ENCODE peak calls at places on chromosomes 11 and 22, in seven cellular contexts. One of them, this sample, is unnamed.
A peak's percentile ranks its signal among the peaks of the same experiment; 100 is the strongest.

GRCh38 chr11:45801723-45802315 is 3.1 kb upstream of the SLC35C1 start:
- DNase-seq in trophoblast cell: no peak
- DNase-seq in mesenchymal stem cell: no peak
- DNase-seq in IMR-90: no peak
- DNase-seq in H1: peak; percentile 19
- DNase-seq in H9: no peak
- DNase-seq in mesendoderm: no peak
- DNase-seq in this sample: no peak

GRCh38 chr11:78339483-78339882 is 78.1 kb downstream of the GAB2 start:
- DNase-seq in H9: no peak
- DNase-seq in trophoblast cell: no peak
- DNase-seq in mesenchymal stem cell: no peak
- DNase-seq in H1: no peak
- DNase-seq in mesendoderm: no peak
- DNase-seq in IMR-90: no peak
- DNase-seq in this sample: no peak

GRCh38 chr11:75349540-75350116 is 1.8 kb downstream of the ARRB1 start:
- DNase-seq in mesendoderm: peak; percentile 88
- DNase-seq in IMR-90: no peak
- DNase-seq in H1: no peak
- DNase-seq in trophoblast cell: no peak
- DNase-seq in mesenchymal stem cell: peak; percentile 46
- DNase-seq in H9: peak; percentile 34
- DNase-seq in this sample: peak; percentile 52

GRCh38 chr22:35337932-35338331 is 38.2 kb downstream of the TOM1 start:
- DNase-seq in mesenchymal stem cell: no peak
- DNase-seq in H9: peak; percentile 48
- DNase-seq in H1: no peak
- DNase-seq in trophoblast cell: no peak
- DNase-seq in mesendoderm: peak; percentile 53
- DNase-seq in IMR-90: no peak
- DNase-seq in this sample: no peak

GRCh38 chr11:44596541-44597276 is 31.2 kb downstream of the CD82 start:
- DNase-seq in H1: no peak
- DNase-seq in H9: no peak
- DNase-seq in mesenchymal stem cell: no peak
- DNase-seq in IMR-90: no peak
- DNase-seq in mesendoderm: peak; percentile 13
- DNase-seq in trophoblast cell: no peak
- DNase-seq in this sample: no peak

GRCh38 chr11:67404515-67405195 is 772 bp downstream of the TBC1D10C start:
- DNase-seq in H9: no peak
- DNase-seq in mesendoderm: no peak
- DNase-seq in mesenchymal stem cell: no peak
- DNase-seq in IMR-90: no peak
- DNase-seq in trophoblast cell: no peak
- DNase-seq in H1: no peak
- DNase-seq in this sample: no peak

GRCh38 chr11:116976941-116977570 is 121.2 kb downstream of the SIK3 start:
- DNase-seq in mesendoderm: peak; percentile 43
- DNase-seq in H9: no peak
- DNase-seq in H1: no peak
- DNase-seq in IMR-90: no peak
- DNase-seq in trophoblast cell: no peak
- DNase-seq in mesenchymal stem cell: no peak
- DNase-seq in this sample: no peak

GRCh38 chr22:26884921-26885320 is 227.5 kb downstream of the MIAT start:
- DNase-seq in trophoblast cell: no peak
- DNase-seq in mesendoderm: no peak
- DNase-seq in H1: peak; percentile 32
- DNase-seq in mesenchymal stem cell: no peak
- DNase-seq in H9: no peak
- DNase-seq in IMR-90: no peak
- DNase-seq in this sample: no peak

GRCh38 chr11:112310414-112310813 is 49.8 kb upstream of the PLET1 start:
- DNase-seq in IMR-90: peak; percentile 70
- DNase-seq in H9: no peak
- DNase-seq in mesendoderm: no peak
- DNase-seq in trophoblast cell: no peak
- DNase-seq in H1: no peak
- DNase-seq in mesenchymal stem cell: peak; percentile 32
- DNase-seq in this sample: no peak

GRCh38 chr11:77669848-77670511 is 32.4 kb upstream of the CLNS1A start:
- DNase-seq in trophoblast cell: no peak
- DNase-seq in H9: no peak
- DNase-seq in mesendoderm: no peak
- DNase-seq in H1: no peak
- DNase-seq in IMR-90: peak; percentile 68
- DNase-seq in mesenchymal stem cell: peak; percentile 6
- DNase-seq in this sample: no peak

GRCh38 chr22:41862530-41863266 is 29.8 kb downstream of the SREBF2 start:
- DNase-seq in H1: no peak
- DNase-seq in mesenchymal stem cell: peak; percentile 59
- DNase-seq in IMR-90: peak; percentile 25
- DNase-seq in trophoblast cell: no peak
- DNase-seq in mesendoderm: no peak
- DNase-seq in H9: no peak
- DNase-seq in this sample: no peak

GRCh38 chr22:49514656-49515055 is 313.0 kb downstream of the BRD1 start:
- DNase-seq in mesendoderm: no peak
- DNase-seq in IMR-90: no peak
- DNase-seq in mesenchymal stem cell: no peak
- DNase-seq in H9: peak; percentile 19
- DNase-seq in H1: no peak
- DNase-seq in trophoblast cell: no peak
- DNase-seq in this sample: peak; percentile 44

GRCh38 chr11:99973993-99974392 is 713.1 kb upstream of the ARHGAP42 start:
- DNase-seq in trophoblast cell: peak; percentile 4
- DNase-seq in H1: no peak
- DNase-seq in mesendoderm: peak; percentile 47
- DNase-seq in H9: no peak
- DNase-seq in mesenchymal stem cell: no peak
- DNase-seq in IMR-90: no peak
- DNase-seq in this sample: no peak

GRCh38 chr11:134802598-134802997 is 390.6 kb upstream of the B3GAT1 start:
- DNase-seq in H1: no peak
- DNase-seq in mesenchymal stem cell: no peak
- DNase-seq in trophoblast cell: no peak
- DNase-seq in mesendoderm: no peak
- DNase-seq in IMR-90: no peak
- DNase-seq in H9: no peak
- DNase-seq in this sample: no peak

GRCh38 chr22:44739024-44739423 is 13.4 kb upstream of the ARHGAP8 start:
- DNase-seq in H1: no peak
- DNase-seq in mesendoderm: no peak
- DNase-seq in H9: no peak
- DNase-seq in mesenchymal stem cell: no peak
- DNase-seq in IMR-90: no peak
- DNase-seq in trophoblast cell: no peak
- DNase-seq in this sample: no peak

GRCh38 chr11:10274726-10275125 is 19.3 kb downstream of the SBF2 start:
- DNase-seq in H1: no peak
- DNase-seq in trophoblast cell: peak; percentile 62
- DNase-seq in mesenchymal stem cell: no peak
- DNase-seq in mesendoderm: no peak
- DNase-seq in H9: no peak
- DNase-seq in IMR-90: no peak
- DNase-seq in this sample: no peak

GRCh38 chr11:113006916-113007445 is 45.8 kb downstream of the NCAM1 start:
- DNase-seq in trophoblast cell: no peak
- DNase-seq in mesenchymal stem cell: no peak
- DNase-seq in H1: no peak
- DNase-seq in H9: no peak
- DNase-seq in IMR-90: no peak
- DNase-seq in mesendoderm: no peak
- DNase-seq in this sample: peak; percentile 43

GRCh38 chr22:48921411-48921903 is 906.2 kb downstream of the BRD1 start:
- DNase-seq in H9: no peak
- DNase-seq in mesenchymal stem cell: no peak
- DNase-seq in H1: no peak
- DNase-seq in IMR-90: no peak
- DNase-seq in mesendoderm: no peak
- DNase-seq in trophoblast cell: no peak
- DNase-seq in this sample: no peak

GRCh38 chr11:2668876-2669275 is 30.9 kb downstream of the KCNQ1OT1 start:
- DNase-seq in mesendoderm: no peak
- DNase-seq in H9: no peak
- DNase-seq in H1: peak; percentile 20
- DNase-seq in trophoblast cell: no peak
- DNase-seq in mesenchymal stem cell: no peak
- DNase-seq in IMR-90: no peak
- DNase-seq in this sample: no peak

GRCh38 chr22:46522743-46523300 is 14.6 kb downstream of the CELSR1 start:
- DNase-seq in H9: no peak
- DNase-seq in trophoblast cell: peak; percentile 71
- DNase-seq in IMR-90: no peak
- DNase-seq in mesenchymal stem cell: no peak
- DNase-seq in H1: no peak
- DNase-seq in mesendoderm: no peak
- DNase-seq in this sample: no peak

GRCh38 chr11:33936745-33937612 is 45.1 kb upstream of the LMO2 start:
- DNase-seq in trophoblast cell: no peak
- DNase-seq in H9: no peak
- DNase-seq in mesenchymal stem cell: peak; percentile 78
- DNase-seq in IMR-90: peak; percentile 55
- DNase-seq in mesendoderm: peak; percentile 31
- DNase-seq in H1: no peak
- DNase-seq in this sample: no peak

GRCh38 chr11:67118059-67118766 is 850 bp upstream of the KDM2A start:
- DNase-seq in IMR-90: no peak
- DNase-seq in mesenchymal stem cell: no peak
- DNase-seq in mesendoderm: peak; percentile 57
- DNase-seq in H9: peak; percentile 61
- DNase-seq in trophoblast cell: no peak
- DNase-seq in H1: peak; percentile 84
- DNase-seq in this sample: no peak

GRCh38 chr11:119585038-119585666 is 143.8 kb downstream of the NECTIN1 start:
- DNase-seq in mesenchymal stem cell: no peak
- DNase-seq in H9: peak; percentile 76
- DNase-seq in IMR-90: no peak
- DNase-seq in H1: peak; percentile 76
- DNase-seq in mesendoderm: peak; percentile 66
- DNase-seq in trophoblast cell: no peak
- DNase-seq in this sample: peak; percentile 9

GRCh38 chr22:41709341-41709740 is 10.0 kb downstream of the MEI1 start:
- DNase-seq in H9: no peak
- DNase-seq in H1: no peak
- DNase-seq in trophoblast cell: no peak
- DNase-seq in IMR-90: no peak
- DNase-seq in mesenchymal stem cell: no peak
- DNase-seq in mesendoderm: no peak
- DNase-seq in this sample: no peak

GRCh38 chr11:61569701-61570100 is 11.2 kb downstream of the SYT7 start:
- DNase-seq in H1: no peak
- DNase-seq in mesendoderm: no peak
- DNase-seq in H9: no peak
- DNase-seq in IMR-90: no peak
- DNase-seq in trophoblast cell: no peak
- DNase-seq in mesenchymal stem cell: no peak
- DNase-seq in this sample: no peak

GRCh38 chr11:2139118-2139490 is at the start of gene IGF2:
- DNase-seq in mesendoderm: no peak
- DNase-seq in mesenchymal stem cell: peak; percentile 43
- DNase-seq in IMR-90: no peak
- DNase-seq in H1: no peak
- DNase-seq in H9: no peak
- DNase-seq in trophoblast cell: peak; percentile 54
- DNase-seq in this sample: no peak

GRCh38 chr11:5618807-5619206 is 6.0 kb upstream of the TRIM34 start:
- DNase-seq in mesenchymal stem cell: peak; percentile 71
- DNase-seq in H1: no peak
- DNase-seq in mesendoderm: no peak
- DNase-seq in IMR-90: peak; percentile 97
- DNase-seq in H9: no peak
- DNase-seq in trophoblast cell: peak; percentile 57
- DNase-seq in this sample: no peak

GRCh38 chr22:22408731-22409696 is 99.5 kb downstream of the ZNF280B start:
- DNase-seq in H9: peak; percentile 57
- DNase-seq in mesenchymal stem cell: peak; percentile 18
- DNase-seq in IMR-90: peak; percentile 4
- DNase-seq in mesendoderm: peak; percentile 57
- DNase-seq in trophoblast cell: peak; percentile 92
- DNase-seq in H1: peak; percentile 69
- DNase-seq in this sample: peak; percentile 21
- H3K4ac ChIP-seq in H9: no peak overlapping the region
- H3K4ac ChIP-seq in mesenchymal stem cell: no peak overlapping the region
- H3K4ac ChIP-seq in IMR-90: no peak overlapping the region
- H3K4ac ChIP-seq in mesendoderm: no peak overlapping the region
- H3K4ac ChIP-seq in trophoblast cell: no peak overlapping the region
- H3K4ac ChIP-seq in H1: no peak overlapping the region
- H3K4ac ChIP-seq in this sample: no peak overlapping the region

GRCh38 chr11:87753143-87753542 is 422.1 kb downstream of the RAB38 start:
- DNase-seq in mesenchymal stem cell: no peak
- DNase-seq in IMR-90: no peak
- DNase-seq in H1: no peak
- DNase-seq in mesendoderm: no peak
- DNase-seq in H9: no peak
- DNase-seq in trophoblast cell: no peak
- DNase-seq in this sample: no peak
- H3K23ac ChIP-seq in mesenchymal stem cell: no peak overlapping the region
- H3K23ac ChIP-seq in IMR-90: no peak overlapping the region
- H3K23ac ChIP-seq in H1: no peak overlapping the region
- H3K23ac ChIP-seq in mesendoderm: no peak overlapping the region
- H3K23ac ChIP-seq in H9: no peak overlapping the region
- H3K23ac ChIP-seq in trophoblast cell: no peak overlapping the region
- H3K23ac ChIP-seq in this sample: no peak overlapping the region

GRCh38 chr11:57200937-57201336 is 19.2 kb downstream of the LRRC55 start:
- DNase-seq in trophoblast cell: no peak
- DNase-seq in mesendoderm: no peak
- DNase-seq in IMR-90: no peak
- DNase-seq in H1: no peak
- DNase-seq in mesenchymal stem cell: no peak
- DNase-seq in H9: no peak
- DNase-seq in this sample: no peak
- H3K4ac ChIP-seq in trophoblast cell: no peak overlapping the region
- H3K4ac ChIP-seq in mesendoderm: no peak overlapping the region
- H3K4ac ChIP-seq in IMR-90: no peak overlapping the region
- H3K4ac ChIP-seq in H1: no peak overlapping the region
- H3K4ac ChIP-seq in mesenchymal stem cell: no peak overlapping the region
- H3K4ac ChIP-seq in H9: no peak overlapping the region
- H3K4ac ChIP-seq in this sample: no peak overlapping the region

GRCh38 chr11:105024394-105024793 is 1.4 kb upstream of the CASP5 start:
- DNase-seq in trophoblast cell: no peak
- DNase-seq in mesendoderm: peak; percentile 36
- DNase-seq in IMR-90: no peak
- DNase-seq in H1: no peak
- DNase-seq in H9: no peak
- DNase-seq in mesenchymal stem cell: no peak
- DNase-seq in this sample: no peak
- H3K23ac ChIP-seq in trophoblast cell: no peak overlapping the region
- H3K23ac ChIP-seq in mesendoderm: no peak overlapping the region
- H3K23ac ChIP-seq in IMR-90: no peak overlapping the region
- H3K23ac ChIP-seq in H1: no peak overlapping the region
- H3K23ac ChIP-seq in H9: no peak overlapping the region
- H3K23ac ChIP-seq in mesenchymal stem cell: no peak overlapping the region
- H3K23ac ChIP-seq in this sample: no peak overlapping the region

This sample was measured in neuronal stem cell.